ENCODE peak calls at places on chromosomes 5 and 9, in six cellular contexts. One of them, this sample, is unnamed.

GRCh38 chr5:156947933-156948332 is 15.1 kb downstream of the TIMD4 start:
- DNase-seq in HepG2: no peak
- DNase-seq in H1: no peak
- DNase-seq in GM12878: no peak
- DNase-seq in K562: no peak
- DNase-seq in GM12892: no peak
- DNase-seq in this sample: no peak

GRCh38 chr9:107172160-107172978 is 110.7 kb upstream of the RAD23B start:
- DNase-seq in K562: peak
- DNase-seq in H1: peak
- DNase-seq in GM12878: peak
- DNase-seq in GM12892: peak
- DNase-seq in HepG2: peak
- DNase-seq in this sample: peak

GRCh38 chr5:140235776-140236558 is 61.0 kb downstream of the CYSTM1 start:
- DNase-seq in K562: no peak
- DNase-seq in H1: no peak
- DNase-seq in HepG2: peak
- DNase-seq in GM12878: no peak
- DNase-seq in GM12892: no peak
- DNase-seq in this sample: no peak

GRCh38 chr5:177310757-177311173 is 933 bp downstream of the MXD3 start:
- DNase-seq in GM12892: no peak
- DNase-seq in GM12878: no peak
- DNase-seq in K562: peak
- DNase-seq in HepG2: no peak
- DNase-seq in H1: no peak
- DNase-seq in this sample: no peak

GRCh38 chr5:90020575-90021535 is 388.7 kb downstream of the CETN3 start:
- DNase-seq in GM12878: peak
- DNase-seq in H1: no peak
- DNase-seq in HepG2: peak
- DNase-seq in K562: no peak
- DNase-seq in GM12892: peak
- DNase-seq in this sample: no peak

GRCh38 chr5:126015244-126016054 is 407.8 kb upstream of the GRAMD2B start:
- DNase-seq in GM12878: no peak
- DNase-seq in H1: no peak
- DNase-seq in HepG2: no peak
- DNase-seq in GM12892: no peak
- DNase-seq in K562: no peak
- DNase-seq in this sample: no peak

GRCh38 chr5:87004101-87004500 is 263.6 kb upstream of the RASA1 start:
- DNase-seq in HepG2: no peak
- DNase-seq in H1: no peak
- DNase-seq in GM12878: no peak
- DNase-seq in K562: no peak
- DNase-seq in GM12892: no peak
- DNase-seq in this sample: no peak

GRCh38 chr5:129367883-129368282 is 92.2 kb upstream of the ADAMTS19 start:
- DNase-seq in GM12892: no peak
- DNase-seq in HepG2: no peak
- DNase-seq in GM12878: no peak
- DNase-seq in H1: no peak
- DNase-seq in K562: no peak
- DNase-seq in this sample: no peak

GRCh38 chr9:127506117-127506813 is 55.0 kb downstream of the LRSAM1 start:
- DNase-seq in GM12878: no peak
- DNase-seq in K562: no peak
- DNase-seq in HepG2: no peak
- DNase-seq in GM12892: no peak
- DNase-seq in H1: no peak
- DNase-seq in this sample: no peak

GRCh38 chr9:37390759-37391158 is 31.7 kb upstream of the GRHPR start:
- DNase-seq in GM12892: peak
- DNase-seq in H1: peak
- DNase-seq in K562: peak
- DNase-seq in GM12878: peak
- DNase-seq in HepG2: peak
- DNase-seq in this sample: peak

GRCh38 chr9:5442400-5443011 is 4.8 kb upstream of the PLGRKT start:
- DNase-seq in GM12892: no peak
- DNase-seq in HepG2: peak
- DNase-seq in GM12878: no peak
- DNase-seq in K562: peak
- DNase-seq in H1: peak
- DNase-seq in this sample: no peak

GRCh38 chr5:15538516-15538915 is 38.5 kb downstream of the FBXL7 start:
- DNase-seq in GM12878: no peak
- DNase-seq in GM12892: no peak
- DNase-seq in HepG2: no peak
- DNase-seq in K562: no peak
- DNase-seq in H1: no peak
- DNase-seq in this sample: no peak

GRCh38 chr5:108481355-108481931 is 99.5 kb upstream of the FBXL17 start:
- DNase-seq in K562: peak
- DNase-seq in GM12892: no peak
- DNase-seq in HepG2: peak
- DNase-seq in GM12878: peak
- DNase-seq in H1: no peak
- DNase-seq in this sample: no peak

GRCh38 chr5:88092358-88092757 is 176.3 kb downstream of the TMEM161B start:
- DNase-seq in GM12878: no peak
- DNase-seq in GM12892: no peak
- DNase-seq in HepG2: no peak
- DNase-seq in K562: no peak
- DNase-seq in H1: no peak
- DNase-seq in this sample: no peak

GRCh38 chr9:103999375-104000062 is 94.6 kb upstream of the SMC2 start:
- DNase-seq in K562: no peak
- DNase-seq in GM12892: no peak
- DNase-seq in GM12878: no peak
- DNase-seq in HepG2: no peak
- DNase-seq in H1: no peak
- DNase-seq in this sample: no peak

GRCh38 chr5:154421868-154422267 is 23.9 kb upstream of the SAP30L start:
- DNase-seq in K562: peak
- DNase-seq in H1: no peak
- DNase-seq in HepG2: peak
- DNase-seq in GM12878: no peak
- DNase-seq in GM12892: no peak
- DNase-seq in this sample: no peak

GRCh38 chr9:132030626-132031325 is 48.9 kb downstream of the MED27 start:
- DNase-seq in GM12878: no peak
- DNase-seq in HepG2: no peak
- DNase-seq in K562: no peak
- DNase-seq in H1: peak
- DNase-seq in GM12892: no peak
- DNase-seq in this sample: no peak

GRCh38 chr5:147396070-147396469 is 113.8 kb downstream of the DPYSL3 start:
- DNase-seq in H1: no peak
- DNase-seq in GM12878: no peak
- DNase-seq in K562: no peak
- DNase-seq in HepG2: no peak
- DNase-seq in GM12892: no peak
- DNase-seq in this sample: no peak

GRCh38 chr5:179228341-179229121 is 116.7 kb downstream of the ADAMTS2 start:
- DNase-seq in GM12878: no peak
- DNase-seq in K562: no peak
- DNase-seq in H1: no peak
- DNase-seq in HepG2: no peak
- DNase-seq in GM12892: no peak
- DNase-seq in this sample: no peak

GRCh38 chr9:79115176-79115575 is 456.6 kb upstream of the TLE4 start:
- DNase-seq in GM12878: no peak
- DNase-seq in HepG2: no peak
- DNase-seq in H1: no peak
- DNase-seq in GM12892: no peak
- DNase-seq in K562: no peak
- DNase-seq in this sample: no peak

GRCh38 chr9:79116064-79116463 is 455.7 kb upstream of the TLE4 start:
- DNase-seq in HepG2: no peak
- DNase-seq in GM12878: no peak
- DNase-seq in H1: no peak
- DNase-seq in GM12892: no peak
- DNase-seq in K562: no peak
- DNase-seq in this sample: no peak

GRCh38 chr9:79116709-79117108 is 455.1 kb upstream of the TLE4 start:
- DNase-seq in GM12878: no peak
- DNase-seq in HepG2: no peak
- DNase-seq in GM12892: no peak
- DNase-seq in K562: no peak
- DNase-seq in H1: no peak
- DNase-seq in this sample: no peak

GRCh38 chr9:79107911-79108676 is 463.7 kb upstream of the TLE4 start:
- DNase-seq in HepG2: no peak
- DNase-seq in H1: no peak
- DNase-seq in GM12878: no peak
- DNase-seq in K562: no peak
- DNase-seq in GM12892: no peak
- DNase-seq in this sample: no peak

GRCh38 chr9:79111653-79112052 is 460.1 kb upstream of the TLE4 start:
- DNase-seq in GM12892: no peak
- DNase-seq in GM12878: no peak
- DNase-seq in K562: no peak
- DNase-seq in HepG2: no peak
- DNase-seq in H1: no peak
- DNase-seq in this sample: no peak
- TF ChIP-seq POLR2AphosphoS5 in GM12892: no peak
- TF ChIP-seq POLR2AphosphoS5 in GM12878: no peak
- TF ChIP-seq POLR2AphosphoS5 in K562: no peak
- TF ChIP-seq POLR2AphosphoS5 in HepG2: no peak
- TF ChIP-seq POLR2AphosphoS5 in H1: no peak
- TF ChIP-seq POLR2AphosphoS5 in this sample: no peak

DNA sequence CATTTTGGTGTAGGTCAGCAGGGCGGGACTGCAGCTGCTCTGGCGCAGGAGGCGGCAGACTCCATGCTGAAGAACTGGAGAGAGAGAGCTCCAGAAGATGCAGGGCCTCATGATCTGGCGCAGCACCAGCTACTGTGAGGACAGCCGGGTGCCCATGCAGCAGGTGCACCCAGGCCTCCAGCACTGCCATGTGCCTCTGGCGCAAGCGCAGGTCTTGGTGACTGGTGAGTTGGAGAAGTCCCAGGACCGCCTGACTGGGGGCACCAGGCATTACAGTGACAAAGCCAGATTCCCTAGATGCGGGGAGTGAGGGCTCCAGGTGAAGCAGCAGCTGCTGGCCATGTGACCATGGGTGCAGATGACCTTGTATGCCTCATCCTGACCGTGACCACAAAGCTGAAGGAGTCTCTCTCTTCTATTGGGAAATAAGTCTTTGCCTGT is 24.3 kb upstream of the EXOC3 start:
- DNase-seq in GM12892: no peak
- DNase-seq in H1: no peak
- DNase-seq in GM12878: no peak
- DNase-seq in K562: no peak
- DNase-seq in HepG2: no peak
- DNase-seq in this sample: no peak
- TF ChIP-seq TAF1 in GM12892: no peak
- TF ChIP-seq TAF1 in H1: no peak
- TF ChIP-seq TAF1 in GM12878: no peak
- TF ChIP-seq TAF1 in K562: no peak
- TF ChIP-seq TAF1 in HepG2: no peak
- TF ChIP-seq TAF1 in this sample: no peak

DNA sequence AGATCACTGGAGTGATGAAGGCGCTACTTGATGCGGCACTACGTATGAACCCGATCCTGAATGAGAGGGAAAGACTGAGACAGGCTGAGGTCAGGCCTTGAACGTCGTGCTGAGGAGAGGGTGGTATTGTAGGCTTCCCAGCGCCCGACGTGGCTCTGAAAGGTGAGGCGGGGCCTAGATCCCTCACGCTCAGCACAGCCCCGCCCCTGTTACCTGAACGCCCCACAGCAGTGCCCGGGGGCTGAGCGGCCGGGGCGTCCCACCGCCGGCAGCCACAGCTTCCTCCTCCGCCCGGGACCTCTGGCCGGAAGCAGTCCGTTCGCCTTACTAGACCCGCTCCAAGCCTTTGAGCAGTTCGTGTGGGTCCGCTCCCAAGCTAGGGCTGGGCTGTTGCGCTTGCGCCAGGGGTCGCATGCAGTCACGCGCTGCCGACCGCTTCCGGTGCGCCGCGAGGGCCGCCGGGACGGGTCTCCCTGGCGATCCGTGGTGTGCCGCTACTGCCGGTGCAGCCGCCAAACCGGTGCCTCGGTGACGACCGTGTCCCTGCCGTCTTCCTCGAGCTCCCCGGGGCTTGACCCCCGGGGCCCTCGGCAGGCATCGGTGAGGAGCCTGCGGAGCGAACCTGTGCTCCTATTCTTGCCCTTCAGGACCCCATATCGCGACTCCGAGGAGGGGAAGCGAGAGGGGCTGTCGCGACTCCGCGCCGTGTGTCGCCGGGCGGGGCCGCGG is at the start of the genes HMGXB3 and TIGD6:
- DNase-seq in GM12892: peak
- DNase-seq in GM12878: peak
- DNase-seq in H1: peak
- DNase-seq in K562: peak
- DNase-seq in HepG2: peak
- DNase-seq in this sample: peak
- TF ChIP-seq POLR2A in GM12892: peak
- TF ChIP-seq POLR2A in GM12878: peak
- TF ChIP-seq POLR2A in H1: peak
- TF ChIP-seq POLR2A in K562: peak
- TF ChIP-seq POLR2A in HepG2: peak
- TF ChIP-seq POLR2A in this sample: peak

GRCh38 chr5:151029856-151030336 is 9.5 kb downstream of the GPX3 start:
- DNase-seq in H1: no peak
- DNase-seq in K562: no peak
- DNase-seq in GM12878: no peak
- DNase-seq in GM12892: no peak
- DNase-seq in HepG2: no peak
- DNase-seq in this sample: no peak
- TF ChIP-seq POLR2AphosphoS5 in H1: no peak
- TF ChIP-seq POLR2AphosphoS5 in K562: no peak
- TF ChIP-seq POLR2AphosphoS5 in GM12878: no peak
- TF ChIP-seq POLR2AphosphoS5 in GM12892: no peak
- TF ChIP-seq POLR2AphosphoS5 in HepG2: no peak
- TF ChIP-seq POLR2AphosphoS5 in this sample: no peak

GRCh38 chr5:71533614-71534013 is 53.5 kb upstream of the MCCC2 start:
- DNase-seq in GM12892: no peak
- DNase-seq in K562: no peak
- DNase-seq in H1: no peak
- DNase-seq in HepG2: no peak
- DNase-seq in GM12878: peak
- DNase-seq in this sample: no peak

GRCh38 chr5:71533142-71533541 is 54.0 kb upstream of the MCCC2 start:
- DNase-seq in HepG2: no peak
- DNase-seq in GM12878: no peak
- DNase-seq in K562: no peak
- DNase-seq in GM12892: no peak
- DNase-seq in H1: no peak
- DNase-seq in this sample: no peak

GRCh38 chr5:71537681-71538080 is 49.5 kb upstream of the MCCC2 start:
- DNase-seq in H1: no peak
- DNase-seq in K562: no peak
- DNase-seq in GM12892: no peak
- DNase-seq in HepG2: no peak
- DNase-seq in GM12878: no peak
- DNase-seq in this sample: no peak
- TF ChIP-seq TAF1 in H1: no peak
- TF ChIP-seq TAF1 in K562: no peak
- TF ChIP-seq TAF1 in GM12892: no peak
- TF ChIP-seq TAF1 in HepG2: no peak
- TF ChIP-seq TAF1 in GM12878: no peak
- TF ChIP-seq TAF1 in this sample: no peak